ENCODE peak calls at places on chromosomes 5 and 9, in nine cellular contexts. E is Peyer's patch, L is ovary, T is breast epithelium, H is IMR-90, V is GM12878, Y is heart left ventricle, A is body of pancreas, X is A549. M is an unnamed sample.

GRCh38 chr9:89185980-89186379 is 7.4 kb upstream of the SHC3 start:
- DNase-seq in E (peak), L (no peak), T (no peak), H (peak), V (no peak), Y (no peak), A (no peak), X (no peak), M (peak)

GRCh38 chr9:128051932-128052734 is 15.0 kb downstream of the NAIF1 start:
- DNase-seq in E (peak), L (no peak), T (no peak), H (no peak), V (no peak), Y (no peak), A (peak), X (no peak), M (no peak)

GRCh38 chr9:137012694-137013570 is 15.1 kb downstream of the ABCA2 start:
- DNase-seq in E (no peak), L (no peak), T (no peak), H (no peak), V (no peak), Y (no peak), A (no peak), X (no peak), M (no peak)

GRCh38 chr9:86413966-86414880 is 60.0 kb upstream of the TUT7 start:
- DNase-seq in E (no peak), L (no peak), T (no peak), H (peak), V (no peak), Y (no peak), A (no peak), X (no peak), M (no peak)

GRCh38 chr5:124936626-124936933 is 190.1 kb upstream of the ZNF608 start:
- DNase-seq in E (no peak), L (no peak), T (no peak), H (no peak), V (peak), Y (no peak), A (no peak), X (no peak), M (no peak)

GRCh38 chr5:102561894-102562760 is 63.3 kb upstream of the SLCO6A1 start:
- DNase-seq in E (no peak), L (no peak), T (no peak), H (peak), V (no peak), Y (no peak), A (no peak), X (no peak), M (no peak)

GRCh38 chr5:16866795-16867584 is 69.1 kb downstream of the MYO10 start:
- DNase-seq in E (no peak), L (no peak), T (no peak), H (peak), V (no peak), Y (no peak), A (peak), X (no peak), M (no peak)

GRCh38 chr5:138024117-138024516 is 8.8 kb downstream of the FAM13B start:
- DNase-seq in E (no peak), L (no peak), T (no peak), H (peak), V (no peak), Y (no peak), A (no peak), X (no peak), M (no peak)

GRCh38 chr5:38468978-38469706 is 87.3 kb downstream of the LIFR start:
- DNase-seq in E (no peak), L (peak), T (no peak), H (no peak), V (no peak), Y (peak), A (peak), X (no peak), M (peak)

DNA sequence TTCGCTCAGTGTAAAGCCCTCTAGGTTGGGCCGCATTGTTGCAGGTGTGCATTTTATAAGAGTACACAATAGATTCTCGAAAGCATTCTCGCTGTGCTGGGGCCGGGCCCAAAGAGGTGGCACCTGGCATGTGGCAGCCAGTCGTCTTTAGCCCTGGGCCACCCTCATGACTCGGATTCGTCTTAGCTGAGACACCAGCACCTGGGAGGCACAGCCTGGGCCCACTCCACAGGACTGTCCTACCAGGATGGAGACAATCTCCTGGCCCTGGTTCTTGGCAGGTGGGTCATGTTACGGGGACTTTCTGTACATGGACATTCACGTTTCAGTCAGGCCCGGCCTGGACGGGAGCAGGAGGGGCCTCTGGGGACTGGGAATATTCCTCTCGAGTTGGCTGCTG is 212.5 kb downstream of the FANCC start:
- DNase-seq in E (no peak), L (no peak), T (no peak), H (no peak), V (no peak), Y (no peak), A (peak), X (no peak), M (no peak)
- H3K27ac ChIP-seq in E (no peak), L (no peak), T (no peak), H (no peak), V (no peak), Y (no peak), A (peak), X (peak), M (peak)

DNA sequence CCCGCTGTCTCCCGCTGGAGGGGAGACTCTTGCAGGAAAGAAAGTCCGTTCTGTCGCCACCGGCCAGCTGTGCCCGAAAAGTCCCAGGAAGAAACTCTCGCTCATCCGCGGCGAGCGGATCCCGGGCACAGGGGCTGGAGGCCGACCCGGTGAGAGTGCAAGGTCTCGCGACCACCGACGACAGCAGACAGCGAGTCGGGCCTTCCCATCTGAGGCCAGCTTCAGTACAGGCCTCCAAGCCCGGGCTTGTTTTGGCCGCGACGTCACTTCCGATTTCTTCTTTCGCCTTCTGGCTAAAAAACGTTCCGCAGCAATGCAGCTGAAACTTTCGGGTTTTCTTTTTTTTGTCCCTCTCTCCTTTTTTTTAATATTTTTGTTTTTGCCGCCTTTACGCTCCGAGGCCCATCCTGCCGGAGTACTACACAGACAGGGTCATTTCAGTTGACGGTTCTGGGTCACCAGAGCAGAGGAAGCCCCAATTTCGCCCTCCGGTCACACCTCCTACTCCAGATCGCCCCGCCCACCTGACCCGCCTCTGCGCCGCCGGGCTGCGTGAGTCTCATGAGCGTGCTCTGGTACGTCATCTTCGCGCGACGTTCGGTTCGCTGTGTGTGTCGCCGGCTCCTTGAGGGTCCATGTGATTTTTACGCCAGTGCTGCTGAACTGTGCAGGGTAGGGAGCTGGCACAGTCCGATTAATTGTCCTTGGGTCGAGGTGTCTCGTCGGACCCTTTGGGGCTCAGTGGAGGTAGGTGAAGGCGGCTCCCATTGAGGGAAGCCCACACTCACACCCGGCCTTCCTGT is at the start of the genes ANKRA2 and UTP15:
- DNase-seq in E (peak), L (peak), T (peak), H (peak), V (peak), Y (peak), A (peak), X (peak), M (peak)
- TF ChIP-seq POLR2A in E (peak), L (peak), T (peak), H (peak), V (peak), Y (no peak), A (peak), X (peak), M (peak)

DNA sequence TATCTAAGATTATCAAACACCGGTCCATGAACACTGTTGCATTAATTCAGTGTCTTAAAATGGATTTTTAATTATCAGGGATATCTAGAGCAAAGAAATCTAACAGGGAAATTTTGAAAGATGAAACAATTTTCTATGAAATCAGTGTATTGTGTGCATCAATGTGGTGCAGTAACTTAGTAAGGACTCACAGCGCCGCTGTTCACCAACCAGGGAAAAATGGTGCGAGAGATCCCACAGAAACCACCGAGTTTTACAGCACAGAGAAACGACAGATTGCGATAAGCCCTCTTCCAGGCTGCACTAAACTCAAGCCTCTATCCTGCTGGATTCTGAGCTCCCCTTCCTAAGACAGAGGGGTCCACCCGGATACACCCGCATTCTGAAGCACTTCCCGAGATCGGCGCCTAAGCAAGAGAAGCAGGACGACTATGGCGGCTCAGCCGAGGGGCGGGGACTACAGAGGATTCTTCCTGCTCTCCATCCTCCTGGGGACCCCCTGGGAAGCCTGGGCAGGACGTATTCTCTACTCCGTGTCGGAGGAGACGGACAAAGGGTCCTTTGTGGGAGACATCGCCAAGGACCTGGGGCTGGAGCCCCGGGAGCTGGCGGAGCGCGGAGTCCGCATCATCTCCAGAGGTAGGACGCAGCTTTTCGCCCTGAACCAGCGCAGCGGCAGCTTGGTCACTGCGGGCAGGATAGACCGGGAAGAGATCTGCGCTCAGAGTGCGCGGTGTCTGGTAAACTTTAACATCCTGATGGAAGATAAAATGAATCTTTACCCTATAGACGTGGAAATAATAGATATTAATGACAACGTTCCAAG is at the start of gene PCDHGA7:
- DNase-seq in E (no peak), L (no peak), T (no peak), H (peak), V (no peak), Y (no peak), A (no peak), X (peak), M (no peak)
- H3K4me3 ChIP-seq in E (peak), L (no peak), T (no peak), H (peak), V (no peak), Y (peak), A (peak), X (peak), M (no peak)

DNA sequence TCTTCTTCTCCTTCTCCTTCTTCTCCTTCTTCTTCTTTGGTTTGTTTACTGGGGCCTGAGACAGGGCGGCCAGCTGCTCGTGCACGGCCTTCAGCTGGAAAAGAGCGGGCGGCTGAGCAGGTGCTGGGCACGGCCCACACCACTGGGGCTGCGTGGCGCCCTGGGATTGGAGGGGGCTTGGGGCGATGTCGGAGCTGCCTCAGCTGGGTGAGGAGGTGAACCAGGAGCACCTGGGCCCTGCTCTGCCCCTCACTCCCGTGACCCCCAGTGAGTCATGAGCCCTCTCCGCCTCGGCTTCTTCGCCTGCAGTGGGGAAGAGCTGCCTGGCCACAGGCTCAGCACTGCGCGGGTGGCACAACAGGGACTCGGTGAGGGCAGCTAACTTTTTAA is 14.9 kb downstream of the BRD3OS start:
- DNase-seq in E (no peak), L (no peak), T (no peak), H (no peak), V (no peak), Y (no peak), A (no peak), X (no peak), M (no peak)
- H3K27ac ChIP-seq in E (no peak), L (no peak), T (no peak), H (no peak), V (no peak), Y (no peak), A (no peak), X (no peak), M (no peak)

DNA sequence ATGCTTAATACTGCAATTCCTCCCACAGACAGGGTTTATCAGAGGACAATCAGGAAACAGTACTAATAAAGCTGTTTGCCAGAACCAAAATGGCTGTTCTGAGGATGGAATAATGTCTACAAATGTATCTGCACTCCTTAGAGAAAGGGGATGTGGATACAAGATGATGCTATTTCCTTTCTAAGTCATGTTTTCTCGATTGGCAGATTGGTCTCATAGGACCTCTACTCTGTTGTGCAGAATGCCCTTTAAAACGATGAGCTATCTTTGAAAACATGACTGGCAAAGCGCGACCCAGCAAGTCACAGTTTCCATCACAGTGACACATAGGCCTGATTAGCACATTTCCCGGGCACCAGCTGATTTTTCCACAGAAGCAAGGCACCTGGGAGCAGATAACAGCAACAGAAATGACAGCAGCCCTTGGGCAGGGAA is 54.0 kb downstream of the AOPEP start:
- DNase-seq in E (no peak), L (no peak), T (no peak), H (no peak), V (no peak), Y (peak), A (peak), X (no peak), M (peak)
- TF ChIP-seq POLR2A in E (no peak), L (no peak), T (no peak), H (no peak), V (no peak), Y (no peak), A (no peak), X (no peak), M (no peak)

GRCh38 chr9:82757921-82758320 is 305.0 kb downstream of the RASEF start:
- DNase-seq in E (no peak), L (no peak), T (no peak), H (no peak), V (no peak), Y (no peak), A (no peak), X (no peak), M (no peak)
- H3K4me3 ChIP-seq in E (no peak), L (no peak), T (no peak), H (no peak), V (no peak), Y (no peak), A (no peak), X (no peak), M (no peak)

GRCh38 chr9:133415107-133415506 is 2.7 kb downstream of the REXO4 start:
- DNase-seq in E (no peak), L (no peak), T (no peak), H (no peak), V (no peak), Y (no peak), A (no peak), X (no peak), M (no peak)
- H3K27ac ChIP-seq in E (no peak), L (no peak), T (no peak), H (no peak), V (no peak), Y (no peak), A (no peak), X (no peak), M (no peak)